ENCODE peak calls at places on chromosome 4, in six cellular contexts. U is adrenal gland, R is mammary epithelial cell, J is right atrium auricular region, F is cardiac muscle cell, M is heart left ventricle. O is an unnamed sample.

GRCh38 chr4:26584725-26585124 is 841 bp downstream of the TBC1D19 start:
- DNase-seq in U (no peak), R (no peak), J (no peak), F (no peak), M (no peak), O (no peak)

GRCh38 chr4:101421393-101421792 is 74.1 kb upstream of the PPP3CA start:
- DNase-seq in U (no peak), R (no peak), J (no peak), F (no peak), M (no peak), O (no peak)

GRCh38 chr4:87758278-87758677 is 41.1 kb upstream of the IBSP start:
- DNase-seq in U (no peak), R (no peak), J (no peak), F (no peak), M (no peak), O (no peak)

GRCh38 chr4:19592391-19592790 is 659.3 kb upstream of the SLIT2 start:
- DNase-seq in U (no peak), R (no peak), J (no peak), F (no peak), M (no peak), O (no peak)

GRCh38 chr4:120049732-120050494 is 16.7 kb downstream of the MAD2L1 start:
- DNase-seq in U (peak), R (peak), J (peak), F (peak), M (peak), O (peak)

GRCh38 chr4:139666735-139667266 is 1.2 kb downstream of the MGST2 start:
- DNase-seq in U (peak), R (peak), J (no peak), F (peak), M (peak), O (no peak)

GRCh38 chr4:26349496-26349895 is 28.7 kb downstream of the RBPJ start:
- DNase-seq in U (no peak), R (no peak), J (no peak), F (no peak), M (no peak), O (no peak)

GRCh38 chr4:83536649-83537352 is 893 bp downstream of the GPAT3 start:
- DNase-seq in U (no peak), R (no peak), J (no peak), F (no peak), M (no peak), O (no peak)

GRCh38 chr4:150570862-150571261 is 11.1 kb upstream of the MAB21L2 start:
- DNase-seq in U (no peak), R (no peak), J (no peak), F (no peak), M (no peak), O (no peak)

GRCh38 chr4:69376450-69376849 is 96.2 kb downstream of the UGT2B28 start:
- DNase-seq in U (no peak), R (no peak), J (no peak), F (no peak), M (no peak), O (no peak)

GRCh38 chr4:101711590-101712255 is 78.8 kb upstream of the BANK1 start:
- DNase-seq in U (no peak), R (no peak), J (no peak), F (no peak), M (no peak), O (no peak)

GRCh38 chr4:56612282-56612681 is 68.8 kb downstream of the HOPX start:
- DNase-seq in U (no peak), R (no peak), J (no peak), F (no peak), M (no peak), O (no peak)
- H3K27ac ChIP-seq in U (no peak), R (peak), J (no peak), F (no peak), M (no peak), O (no peak)

GRCh38 chr4:37073226-37073840 is 171.2 kb upstream of the NWD2 start:
- DNase-seq in U (no peak), R (no peak), J (no peak), F (no peak), M (no peak), O (no peak)
- H3K4me3 ChIP-seq in U (no peak), R (no peak), J (no peak), F (no peak), M (no peak), O (no peak)

GRCh38 chr4:103450693-103451092 is 252.6 kb upstream of the CENPE start:
- DNase-seq in U (no peak), R (no peak), J (no peak), F (no peak), M (no peak), O (no peak)
- TF ChIP-seq CTCF in U (no peak), R (no peak), J (no peak), F (no peak), M (no peak), O (no peak)

GRCh38 chr4:153655004-153655541 is 29.0 kb upstream of the TLR2 start:
- DNase-seq in U (no peak), R (no peak), J (no peak), F (no peak), M (no peak), O (no peak)

GRCh38 chr4:153651961-153652784 is 31.9 kb upstream of the TLR2 start:
- DNase-seq in U (peak), R (peak), J (no peak), F (no peak), M (no peak), O (no peak)

GRCh38 chr4:153649572-153649991 is 34.5 kb upstream of the TLR2 start:
- DNase-seq in U (no peak), R (peak), J (no peak), F (peak), M (no peak), O (no peak)

GRCh38 chr4:153647975-153648374 is 36.1 kb upstream of the TLR2 start:
- DNase-seq in U (no peak), R (no peak), J (no peak), F (no peak), M (no peak), O (no peak)

DNA sequence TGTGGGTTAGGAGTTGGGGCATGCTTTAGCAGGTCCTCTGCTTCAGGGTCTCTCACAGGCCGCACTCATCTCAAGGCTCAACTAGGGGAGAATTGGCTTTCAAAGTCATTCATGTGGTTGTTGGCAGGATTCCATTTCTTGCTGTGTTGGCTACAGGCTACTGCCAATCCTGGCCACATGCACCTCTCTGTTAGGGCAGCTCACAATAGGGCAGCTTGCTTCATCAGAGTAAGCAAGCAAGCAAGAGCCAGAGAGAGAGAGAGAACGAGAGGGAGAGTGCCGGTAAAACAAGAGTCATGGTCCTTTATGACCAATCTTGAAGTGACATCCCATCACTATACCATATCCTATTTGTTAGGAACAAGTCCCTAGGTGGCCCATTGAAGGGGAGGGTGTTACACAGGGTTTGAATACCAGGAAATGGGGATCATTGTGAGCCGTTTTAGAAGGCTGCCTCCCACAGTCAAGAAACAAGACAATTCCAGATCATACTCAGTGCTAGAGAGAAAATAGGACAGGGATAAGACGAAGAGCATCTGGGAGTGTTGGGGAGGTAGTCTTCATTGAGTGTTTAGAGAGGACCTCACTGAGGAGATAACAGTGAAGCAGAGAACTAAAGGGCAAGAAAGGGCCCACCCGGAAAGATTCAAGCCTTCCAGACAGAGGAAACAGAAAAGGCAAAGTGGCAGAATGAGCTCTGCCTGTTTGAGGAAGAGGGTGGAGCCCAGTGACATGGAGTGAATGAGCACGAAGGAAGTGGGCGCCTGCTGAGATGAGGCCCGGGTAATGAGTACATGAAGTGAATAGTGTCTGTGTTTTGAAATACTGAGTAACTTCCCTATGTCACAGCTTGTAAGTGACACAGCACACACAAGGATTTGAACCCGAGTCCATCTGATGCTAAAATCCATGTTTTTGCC is 32.8 kb upstream of the TLR2 start:
- DNase-seq in U (peak), R (peak), J (peak), F (no peak), M (peak), O (no peak)
- H3K27ac ChIP-seq in U (peak), R (peak), J (peak), F (no peak), M (peak), O (peak)

GRCh38 chr4:75345436-75345835 is 168.8 kb downstream of the RCHY1 start:
- DNase-seq in U (no peak), R (no peak), J (no peak), F (no peak), M (no peak), O (no peak)
- H3K4me3 ChIP-seq in U (no peak), R (no peak), J (no peak), F (no peak), M (no peak), O (no peak)

O was measured in coronary artery.